ENCODE peak calls at places on chromosomes 2 and 18, in four cellular contexts. One of them, this sample, is unnamed.

GRCh38 chr2:101328474-101329007 is 20.0 kb upstream of the RNF149 start:
- DNase-seq in cardiac muscle cell: no peak
- DNase-seq in fibroblast of lung: peak
- DNase-seq in CD4-positive, alpha-beta T cell: no peak
- DNase-seq in this sample: no peak

GRCh38 chr2:43161650-43162542 is 64.5 kb downstream of the ZFP36L2 start:
- DNase-seq in fibroblast of lung: no peak
- DNase-seq in CD4-positive, alpha-beta T cell: no peak
- DNase-seq in cardiac muscle cell: no peak
- DNase-seq in this sample: no peak

GRCh38 chr2:137964066-137964858 is at the start of gene HNMT:
- DNase-seq in CD4-positive, alpha-beta T cell: no peak
- DNase-seq in fibroblast of lung: peak
- DNase-seq in cardiac muscle cell: peak
- DNase-seq in this sample: peak

GRCh38 chr2:54385271-54385670 is 70.9 kb upstream of the SPTBN1 start:
- DNase-seq in CD4-positive, alpha-beta T cell: no peak
- DNase-seq in fibroblast of lung: no peak
- DNase-seq in cardiac muscle cell: no peak
- DNase-seq in this sample: no peak

GRCh38 chr2:212097001-212097400 is 441.6 kb downstream of the ERBB4 start:
- DNase-seq in fibroblast of lung: no peak
- DNase-seq in CD4-positive, alpha-beta T cell: no peak
- DNase-seq in cardiac muscle cell: no peak
- DNase-seq in this sample: no peak

GRCh38 chr2:240397924-240398611 is 37.4 kb upstream of the GPC1 start:
- DNase-seq in CD4-positive, alpha-beta T cell: no peak
- DNase-seq in cardiac muscle cell: no peak
- DNase-seq in fibroblast of lung: peak
- DNase-seq in this sample: no peak

GRCh38 chr2:102074167-102074778 is 68.3 kb upstream of the IL1R1 start:
- DNase-seq in CD4-positive, alpha-beta T cell: no peak
- DNase-seq in fibroblast of lung: no peak
- DNase-seq in cardiac muscle cell: no peak
- DNase-seq in this sample: no peak

GRCh38 chr18:50630895-50631294 is 71.0 kb downstream of the MAPK4 start:
- DNase-seq in fibroblast of lung: no peak
- DNase-seq in CD4-positive, alpha-beta T cell: no peak
- DNase-seq in cardiac muscle cell: no peak
- DNase-seq in this sample: no peak

GRCh38 chr2:120938132-120938771 is 202.6 kb downstream of the GLI2 start:
- DNase-seq in CD4-positive, alpha-beta T cell: no peak
- DNase-seq in cardiac muscle cell: no peak
- DNase-seq in fibroblast of lung: peak
- DNase-seq in this sample: no peak

GRCh38 chr18:903703-904102 is 968 bp upstream of the ADCYAP1 start:
- DNase-seq in CD4-positive, alpha-beta T cell: no peak
- DNase-seq in cardiac muscle cell: peak
- DNase-seq in fibroblast of lung: peak
- DNase-seq in this sample: no peak

GRCh38 chr2:232588680-232589585 is 38.4 kb downstream of the EIF4E2 start:
- DNase-seq in fibroblast of lung: peak
- DNase-seq in cardiac muscle cell: no peak
- DNase-seq in CD4-positive, alpha-beta T cell: no peak
- DNase-seq in this sample: no peak

GRCh38 chr2:27184115-27184514 is 27.7 kb upstream of the ATRAID start:
- DNase-seq in cardiac muscle cell: peak
- DNase-seq in fibroblast of lung: peak
- DNase-seq in CD4-positive, alpha-beta T cell: no peak
- DNase-seq in this sample: no peak

GRCh38 chr2:11872247-11872947 is 126.0 kb downstream of the LPIN1 start:
- DNase-seq in fibroblast of lung: no peak
- DNase-seq in CD4-positive, alpha-beta T cell: no peak
- DNase-seq in cardiac muscle cell: no peak
- DNase-seq in this sample: no peak

GRCh38 chr2:235727186-235727585 is 233.3 kb downstream of the AGAP1 start:
- DNase-seq in cardiac muscle cell: no peak
- DNase-seq in fibroblast of lung: peak
- DNase-seq in CD4-positive, alpha-beta T cell: no peak
- DNase-seq in this sample: no peak

GRCh38 chr2:129492528-129492927 is 486.9 kb upstream of the RAB6C start:
- DNase-seq in CD4-positive, alpha-beta T cell: no peak
- DNase-seq in fibroblast of lung: no peak
- DNase-seq in cardiac muscle cell: no peak
- DNase-seq in this sample: no peak

GRCh38 chr2:45121236-45121927 is 112.1 kb upstream of the SIX2 start:
- DNase-seq in cardiac muscle cell: peak
- DNase-seq in CD4-positive, alpha-beta T cell: no peak
- DNase-seq in fibroblast of lung: no peak
- DNase-seq in this sample: no peak

GRCh38 chr2:205752421-205752820 is 70.1 kb downstream of the NRP2 start:
- DNase-seq in fibroblast of lung: no peak
- DNase-seq in CD4-positive, alpha-beta T cell: no peak
- DNase-seq in cardiac muscle cell: no peak
- DNase-seq in this sample: no peak

GRCh38 chr2:108565778-108566375 is 31.6 kb downstream of the LIMS1 start:
- DNase-seq in cardiac muscle cell: no peak
- DNase-seq in fibroblast of lung: no peak
- DNase-seq in CD4-positive, alpha-beta T cell: no peak
- DNase-seq in this sample: no peak

GRCh38 chr18:9017170-9017899 is 85.2 kb upstream of the NDUFV2 start:
- DNase-seq in fibroblast of lung: peak
- DNase-seq in cardiac muscle cell: no peak
- DNase-seq in CD4-positive, alpha-beta T cell: peak
- DNase-seq in this sample: no peak

GRCh38 chr2:2101924-2102323 is 229.2 kb downstream of the MYT1L start:
- DNase-seq in cardiac muscle cell: no peak
- DNase-seq in fibroblast of lung: no peak
- DNase-seq in CD4-positive, alpha-beta T cell: no peak
- DNase-seq in this sample: no peak

GRCh38 chr2:111011218-111011617 is 109.5 kb upstream of the BCL2L11 start:
- DNase-seq in CD4-positive, alpha-beta T cell: no peak
- DNase-seq in fibroblast of lung: no peak
- DNase-seq in cardiac muscle cell: no peak
- DNase-seq in this sample: no peak

GRCh38 chr2:46179037-46179621 is 118.1 kb upstream of the EPAS1 start:
- DNase-seq in fibroblast of lung: peak
- DNase-seq in cardiac muscle cell: no peak
- DNase-seq in CD4-positive, alpha-beta T cell: peak
- DNase-seq in this sample: no peak

GRCh38 chr2:141927536-141927935 is 203.3 kb downstream of the LRP1B start:
- DNase-seq in cardiac muscle cell: no peak
- DNase-seq in CD4-positive, alpha-beta T cell: no peak
- DNase-seq in fibroblast of lung: no peak
- DNase-seq in this sample: no peak

GRCh38 chr2:164439885-164440284 is 181.4 kb downstream of the GRB14 start:
- DNase-seq in CD4-positive, alpha-beta T cell: no peak
- DNase-seq in cardiac muscle cell: no peak
- DNase-seq in fibroblast of lung: no peak
- DNase-seq in this sample: no peak

GRCh38 chr2:194445226-194445625 is 1211.8 kb upstream of the SLC39A10 start:
- DNase-seq in CD4-positive, alpha-beta T cell: no peak
- DNase-seq in cardiac muscle cell: no peak
- DNase-seq in fibroblast of lung: no peak
- DNase-seq in this sample: no peak

GRCh38 chr2:85681354-85681728 is 12.8 kb upstream of the GNLY start:
- DNase-seq in fibroblast of lung: no peak
- DNase-seq in CD4-positive, alpha-beta T cell: no peak
- DNase-seq in cardiac muscle cell: no peak
- DNase-seq in this sample: no peak
- H3K27ac ChIP-seq in fibroblast of lung: no peak
- H3K27ac ChIP-seq in CD4-positive, alpha-beta T cell: no peak
- H3K27ac ChIP-seq in cardiac muscle cell: no peak
- H3K27ac ChIP-seq in this sample: peak

DNA sequence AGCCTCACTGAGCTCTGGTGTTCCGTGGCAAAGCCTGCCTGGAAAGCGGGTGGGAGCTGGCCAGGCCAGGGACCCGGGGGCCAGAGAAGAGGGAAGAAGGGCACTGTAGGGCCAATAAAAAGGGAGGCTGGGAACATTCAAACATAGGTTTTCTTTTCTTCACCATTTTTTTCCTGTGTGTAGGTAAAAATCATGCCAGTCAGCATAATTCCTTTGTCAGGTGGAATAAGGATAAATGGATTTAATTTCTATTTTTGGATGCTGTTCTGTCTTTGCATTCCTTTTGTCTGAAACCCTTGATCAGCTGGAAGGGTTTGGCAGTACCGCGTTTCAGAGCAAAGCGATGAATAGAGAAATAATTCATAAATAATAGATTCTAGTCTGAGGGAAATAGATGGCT is 384.3 kb downstream of the TSN start:
- DNase-seq in cardiac muscle cell: no peak
- DNase-seq in CD4-positive, alpha-beta T cell: no peak
- DNase-seq in fibroblast of lung: no peak
- DNase-seq in this sample: no peak
- H3K27ac ChIP-seq in cardiac muscle cell: no peak
- H3K27ac ChIP-seq in CD4-positive, alpha-beta T cell: no peak
- H3K27ac ChIP-seq in fibroblast of lung: no peak
- H3K27ac ChIP-seq in this sample: no peak

GRCh38 chr18:62768172-62768943 is 53.0 kb downstream of the PHLPP1 start:
- DNase-seq in cardiac muscle cell: no peak
- DNase-seq in fibroblast of lung: no peak
- DNase-seq in CD4-positive, alpha-beta T cell: no peak
- DNase-seq in this sample: no peak

GRCh38 chr18:62766266-62766665 is 50.9 kb downstream of the PHLPP1 start:
- DNase-seq in cardiac muscle cell: no peak
- DNase-seq in CD4-positive, alpha-beta T cell: no peak
- DNase-seq in fibroblast of lung: no peak
- DNase-seq in this sample: no peak

GRCh38 chr18:62771494-62771893 is 56.2 kb downstream of the PHLPP1 start:
- DNase-seq in CD4-positive, alpha-beta T cell: no peak
- DNase-seq in fibroblast of lung: no peak
- DNase-seq in cardiac muscle cell: no peak
- DNase-seq in this sample: no peak

GRCh38 chr18:62769216-62769615 is 53.9 kb downstream of the PHLPP1 start:
- DNase-seq in CD4-positive, alpha-beta T cell: no peak
- DNase-seq in fibroblast of lung: peak
- DNase-seq in cardiac muscle cell: no peak
- DNase-seq in this sample: no peak

DNA sequence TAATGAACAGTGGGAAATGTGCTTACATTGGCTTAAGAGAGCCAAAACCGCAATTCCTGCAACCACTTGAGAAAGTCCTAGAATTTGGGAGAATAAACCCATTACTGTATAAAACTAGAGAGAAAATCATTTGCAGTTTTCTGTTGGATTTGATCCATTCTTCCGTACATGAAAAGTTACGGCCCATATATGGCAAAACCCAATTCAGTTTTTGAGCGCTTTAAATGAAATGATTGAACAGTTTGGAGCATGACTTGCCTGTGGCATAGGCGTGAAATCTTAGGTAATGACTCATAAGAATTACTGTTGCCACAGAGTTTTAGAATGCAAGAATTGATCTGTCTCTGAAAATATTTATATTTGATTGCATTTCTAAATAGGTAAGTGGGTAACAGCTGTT is 52.0 kb downstream of the PHLPP1 start:
- DNase-seq in CD4-positive, alpha-beta T cell: no peak
- DNase-seq in cardiac muscle cell: no peak
- DNase-seq in fibroblast of lung: peak
- DNase-seq in this sample: no peak
- H3K27ac ChIP-seq in CD4-positive, alpha-beta T cell: no peak
- H3K27ac ChIP-seq in cardiac muscle cell: no peak
- H3K27ac ChIP-seq in fibroblast of lung: no peak
- H3K27ac ChIP-seq in this sample: no peak

DNA sequence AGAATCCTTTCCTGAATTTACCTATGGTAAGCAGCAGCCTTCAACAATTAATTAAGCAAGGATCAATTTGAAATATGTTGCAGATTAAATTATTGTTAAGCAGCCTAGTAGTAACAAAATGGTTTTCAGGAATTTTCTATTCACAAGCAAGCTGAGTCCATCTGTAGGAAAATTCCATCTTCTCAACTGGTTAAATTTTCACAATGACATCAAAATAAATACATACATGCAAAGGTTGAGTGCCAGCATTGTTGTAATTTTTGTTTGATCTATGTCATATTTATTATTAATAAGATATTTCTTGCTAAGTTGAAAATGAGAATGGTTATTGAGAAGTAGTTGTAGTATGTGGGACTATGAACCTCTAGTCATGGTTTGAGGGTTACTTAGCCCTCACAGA is 15.3 kb upstream of the TFPI start:
- DNase-seq in cardiac muscle cell: no peak
- DNase-seq in CD4-positive, alpha-beta T cell: no peak
- DNase-seq in fibroblast of lung: no peak
- DNase-seq in this sample: no peak
- H3K27ac ChIP-seq in cardiac muscle cell: no peak
- H3K27ac ChIP-seq in CD4-positive, alpha-beta T cell: no peak
- H3K27ac ChIP-seq in fibroblast of lung: no peak
- H3K27ac ChIP-seq in this sample: no peak

GRCh38 chr2:62320657-62321357 is 124.9 kb downstream of the B3GNT2 start:
- DNase-seq in CD4-positive, alpha-beta T cell: no peak
- DNase-seq in fibroblast of lung: no peak
- DNase-seq in cardiac muscle cell: no peak
- DNase-seq in this sample: no peak
- H3K27ac ChIP-seq in CD4-positive, alpha-beta T cell: no peak
- H3K27ac ChIP-seq in fibroblast of lung: no peak
- H3K27ac ChIP-seq in cardiac muscle cell: peak
- H3K27ac ChIP-seq in this sample: peak

DNA sequence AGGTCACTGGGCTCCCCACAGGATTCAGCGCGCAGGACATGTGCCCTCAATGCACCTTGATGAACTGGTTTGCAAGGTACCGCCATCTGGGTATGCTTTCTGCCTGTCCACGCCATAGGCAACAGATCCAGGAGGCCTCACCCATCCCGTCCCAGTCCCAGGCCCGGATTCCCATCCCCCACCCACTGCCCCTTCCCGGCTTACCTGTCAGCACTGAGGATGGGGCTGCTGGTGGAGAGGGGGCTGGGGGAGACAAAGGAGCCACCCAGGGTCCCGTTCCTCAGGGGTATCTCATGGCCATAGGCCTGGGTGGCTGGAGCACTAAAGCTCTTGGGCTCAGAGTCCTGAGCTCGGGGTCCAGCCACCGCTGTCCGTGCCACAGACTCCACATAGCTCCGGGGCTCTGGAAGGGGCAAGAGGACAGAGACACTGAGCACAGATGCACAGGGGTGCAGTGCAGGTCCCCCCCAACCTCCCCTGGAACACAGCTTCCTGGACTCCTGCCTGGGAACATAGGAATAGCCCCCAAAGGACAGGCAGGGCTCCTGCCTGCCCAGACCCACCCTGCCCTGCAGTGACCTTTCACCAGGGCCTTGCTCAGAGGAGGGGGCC is 181.2 kb downstream of the TNS1 start:
- DNase-seq in cardiac muscle cell: no peak
- DNase-seq in CD4-positive, alpha-beta T cell: no peak
- DNase-seq in fibroblast of lung: no peak
- DNase-seq in this sample: no peak
- H3K27ac ChIP-seq in cardiac muscle cell: no peak
- H3K27ac ChIP-seq in CD4-positive, alpha-beta T cell: no peak
- H3K27ac ChIP-seq in fibroblast of lung: no peak
- H3K27ac ChIP-seq in this sample: no peak

GRCh38 chr2:237715459-237715947 is 83.1 kb upstream of the RBM44 start:
- DNase-seq in fibroblast of lung: no peak
- DNase-seq in cardiac muscle cell: no peak
- DNase-seq in CD4-positive, alpha-beta T cell: no peak
- DNase-seq in this sample: no peak
- H3K27ac ChIP-seq in fibroblast of lung: peak
- H3K27ac ChIP-seq in cardiac muscle cell: peak
- H3K27ac ChIP-seq in CD4-positive, alpha-beta T cell: no peak
- H3K27ac ChIP-seq in this sample: no peak

GRCh38 chr2:33210626-33211025 is 263.9 kb downstream of the LTBP1 start:
- DNase-seq in CD4-positive, alpha-beta T cell: no peak
- DNase-seq in fibroblast of lung: peak
- DNase-seq in cardiac muscle cell: no peak
- DNase-seq in this sample: no peak
- H3K27ac ChIP-seq in CD4-positive, alpha-beta T cell: no peak
- H3K27ac ChIP-seq in fibroblast of lung: peak
- H3K27ac ChIP-seq in cardiac muscle cell: no peak
- H3K27ac ChIP-seq in this sample: no peak

This sample was measured in caudate nucleus.